ENCODE peak calls at places on chromosomes 3 and 15, in four cellular contexts. Q, S, O and V are unnamed samples.

GRCh38 chr3:157354722-157355121 is 81.9 kb upstream of the PTX3 start:
- DNase-seq in Q (no peak), S (no peak), O (no peak), V (no peak)

GRCh38 chr15:100905855-100906254 is 13.3 kb upstream of the LRRK1 start:
- DNase-seq in Q (no peak), S (no peak), O (no peak), V (no peak)

GRCh38 chr3:37308247-37308646 is 133.9 kb upstream of the LRRFIP2 start:
- DNase-seq in Q (peak), S (no peak), O (no peak), V (no peak)

GRCh38 chr15:70195808-70196304 is 98.1 kb upstream of the TLE3 start:
- DNase-seq in Q (no peak), S (peak), O (peak), V (no peak)

GRCh38 chr15:68584704-68585573 is 6.1 kb downstream of the CORO2B start:
- DNase-seq in Q (no peak), S (no peak), O (no peak), V (no peak)

GRCh38 chr3:46484911-46485696 is 12.7 kb upstream of the RTP3 start:
- DNase-seq in Q (no peak), S (peak), O (peak), V (no peak)

GRCh38 chr3:185503467-185503975 is 4.7 kb upstream of the TMEM41A start:
- DNase-seq in Q (no peak), S (no peak), O (peak), V (no peak)

GRCh38 chr3:168850109-168850508 is 754.4 kb upstream of the GOLIM4 start:
- DNase-seq in Q (no peak), S (no peak), O (no peak), V (no peak)

GRCh38 chr3:34696831-34697230 is 898.4 kb downstream of the PDCD6IP start:
- DNase-seq in Q (no peak), S (no peak), O (no peak), V (no peak)

GRCh38 chr3:108493862-108494261 is 16.5 kb downstream of the MYH15 start:
- DNase-seq in Q (no peak), S (no peak), O (peak), V (no peak)

GRCh38 chr3:12560505-12561188 is 3.8 kb downstream of the MKRN2 start:
- DNase-seq in Q (peak), S (no peak), O (no peak), V (no peak)

GRCh38 chr3:149879872-149880271 is 66.9 kb downstream of the RNF13 start:
- DNase-seq in Q (peak), S (peak), O (peak), V (no peak)

GRCh38 chr3:42898896-42899675 is 6.9 kb upstream of the ZNF662 start:
- DNase-seq in Q (no peak), S (no peak), O (no peak), V (no peak)

GRCh38 chr15:42068601-42069000 is 25.8 kb downstream of the PLA2G4D start:
- DNase-seq in Q (no peak), S (no peak), O (no peak), V (no peak)

GRCh38 chr3:132246212-132246611 is 71.0 kb upstream of the ACP3 start:
- DNase-seq in Q (no peak), S (no peak), O (no peak), V (no peak)

GRCh38 chr3:70805044-70805732 is 492.8 kb upstream of the MDFIC2 start:
- DNase-seq in Q (no peak), S (no peak), O (no peak), V (no peak)
- H3K4me3 ChIP-seq in Q (no peak), S (no peak), O (no peak), V (no peak)

GRCh38 chr3:33417051-33417673 is 23.0 kb downstream of the UBP1 start:
- DNase-seq in Q (no peak), S (no peak), O (no peak), V (no peak)
- H3K4me3 ChIP-seq in Q (no peak), S (no peak), O (no peak), V (no peak)

GRCh38 chr15:20348291-20348899 is 193.2 kb downstream of the GOLGA6L6 start:
- DNase-seq in Q (no peak), S (no peak), O (no peak), V (no peak)
- H3K4me3 ChIP-seq in Q (no peak), S (no peak), O (no peak), V (no peak)

GRCh38 chr3:123397921-123398785 is 50.7 kb downstream of the ADCY5 start:
- DNase-seq in Q (no peak), S (no peak), O (no peak), V (peak)

GRCh38 chr3:123395235-123395634 is 53.7 kb downstream of the ADCY5 start:
- DNase-seq in Q (no peak), S (no peak), O (no peak), V (no peak)

GRCh38 chr3:123397050-123397590 is 51.8 kb downstream of the ADCY5 start:
- DNase-seq in Q (no peak), S (no peak), O (no peak), V (no peak)

GRCh38 chr3:123394391-123395022 is 54.4 kb downstream of the ADCY5 start:
- DNase-seq in Q (no peak), S (no peak), O (no peak), V (no peak)

GRCh38 chr3:123396171-123397049 is 52.5 kb downstream of the ADCY5 start:
- DNase-seq in Q (no peak), S (no peak), O (no peak), V (no peak)
- H3K4me3 ChIP-seq in Q (no peak), S (no peak), O (no peak), V (no peak)

DNA sequence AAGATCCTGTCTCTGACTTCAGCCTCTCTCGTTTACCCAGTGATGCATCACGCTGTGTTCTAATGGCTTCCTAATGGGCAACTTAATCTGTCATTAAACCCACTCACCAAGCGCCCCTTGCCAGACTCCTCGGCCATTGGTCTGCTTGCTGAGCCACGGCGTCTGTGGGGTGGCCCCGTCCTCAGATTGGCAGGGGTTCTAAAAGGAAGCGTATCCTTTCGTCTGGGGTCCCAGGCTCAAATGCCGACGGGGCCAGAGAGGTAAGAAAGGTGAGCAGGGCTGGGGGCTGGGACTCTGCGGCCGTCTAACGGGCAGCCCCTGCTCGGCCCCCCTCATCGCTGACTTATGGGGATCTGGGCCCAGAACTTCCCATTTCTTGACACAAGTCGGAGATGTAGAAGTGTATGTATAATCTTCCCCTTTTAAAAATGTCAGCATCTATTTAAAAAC is 315.1 kb upstream of the PROK2 start:
- DNase-seq in Q (no peak), S (no peak), O (no peak), V (no peak)
- H3K4me3 ChIP-seq in Q (peak), S (no peak), O (peak), V (peak)

GRCh38 chr3:44339990-44340389 is 1.4 kb downstream of the TCAIM start:
- DNase-seq in Q (no peak), S (no peak), O (no peak), V (no peak)

GRCh38 chr3:44338828-44339127 is 212 bp downstream of the TCAIM start:
- DNase-seq in Q (no peak), S (no peak), O (no peak), V (no peak)

GRCh38 chr3:44337253-44337652 is 1.3 kb upstream of the TCAIM start:
- DNase-seq in Q (no peak), S (no peak), O (no peak), V (no peak)

GRCh38 chr3:44338010-44338827 is at the start of gene TCAIM:
- DNase-seq in Q (peak), S (peak), O (peak), V (peak)

GRCh38 chr3:44339181-44339741 is 695 bp downstream of the TCAIM start:
- DNase-seq in Q (no peak), S (no peak), O (no peak), V (no peak)
- H3K4me3 ChIP-seq in Q (peak), S (peak), O (peak), V (peak)